ENCODE peak calls at places on chromosomes 2 and 18, in ten cellular contexts. K is cardiac muscle cell, F is ovary, D is heart left ventricle, J is kidney, W is H9, E is ascending aorta, S is body of pancreas, Q is GM20000, R is cardiac fibroblast. O is an unnamed sample.

GRCh38 chr2:202608142-202608852 is 26.5 kb upstream of the FAM117B start:
- DNase-seq in K (no peak), F (no peak), D (no peak), J (no peak), W (no peak), E (no peak), S (no peak), Q (peak), R (no peak), O (no peak)

GRCh38 chr2:45891719-45892118 is 240.2 kb downstream of the PRKCE start:
- DNase-seq in K (no peak), F (no peak), D (no peak), J (no peak), W (no peak), E (no peak), S (peak), Q (no peak), R (no peak), O (no peak)

GRCh38 chr18:3391704-3392466 is 58.1 kb upstream of the TGIF1 start:
- DNase-seq in K (no peak), F (no peak), D (no peak), J (no peak), W (no peak), E (no peak), S (no peak), Q (no peak), R (no peak), O (no peak)

GRCh38 chr2:74735544-74735943 is 81.5 kb downstream of the SEMA4F start:
- DNase-seq in K (no peak), F (no peak), D (no peak), J (no peak), W (peak), E (no peak), S (no peak), Q (no peak), R (no peak), O (no peak)

GRCh38 chr2:85393836-85394235 is 16.3 kb downstream of the CAPG start:
- DNase-seq in K (no peak), F (no peak), D (no peak), J (no peak), W (no peak), E (no peak), S (no peak), Q (no peak), R (peak), O (no peak)

GRCh38 chr2:222747526-222748160 is 76.2 kb downstream of the MOGAT1 start:
- DNase-seq in K (no peak), F (no peak), D (no peak), J (no peak), W (no peak), E (no peak), S (no peak), Q (peak), R (no peak), O (no peak)

GRCh38 chr2:74146929-74147728 is 583 bp downstream of the BOLA3 start:
- DNase-seq in K (no peak), F (no peak), D (no peak), J (no peak), W (no peak), E (no peak), S (no peak), Q (peak), R (peak), O (no peak)

GRCh38 chr2:127619191-127619590 is 26.8 kb upstream of the GPR17 start:
- DNase-seq in K (no peak), F (no peak), D (no peak), J (no peak), W (no peak), E (no peak), S (peak), Q (no peak), R (no peak), O (no peak)

GRCh38 chr2:55986700-55987440 is 63.3 kb upstream of the EFEMP1 start:
- DNase-seq in K (no peak), F (no peak), D (no peak), J (no peak), W (no peak), E (no peak), S (no peak), Q (no peak), R (peak), O (no peak)

GRCh38 chr2:224359569-224359968 is 42.3 kb downstream of the FAM124B start:
- DNase-seq in K (peak), F (no peak), D (no peak), J (no peak), W (peak), E (no peak), S (no peak), Q (peak), R (peak), O (no peak)

GRCh38 chr2:128440087-128440665 is 121.5 kb upstream of the HS6ST1 start:
- DNase-seq in K (no peak), F (no peak), D (no peak), J (peak), W (peak), E (no peak), S (no peak), Q (no peak), R (no peak), O (peak)

GRCh38 chr2:88658890-88659881 is 31.9 kb upstream of the EIF2AK3 start:
- DNase-seq in K (no peak), F (no peak), D (peak), J (no peak), W (peak), E (no peak), S (peak), Q (no peak), R (peak), O (no peak)

GRCh38 chr2:239368906-239369584 is 31.8 kb downstream of the HDAC4 start:
- DNase-seq in K (peak), F (no peak), D (no peak), J (no peak), W (no peak), E (no peak), S (peak), Q (no peak), R (no peak), O (peak)

GRCh38 chr18:31189757-31190156 is 27.1 kb upstream of the DSC1 start:
- DNase-seq in K (no peak), F (no peak), D (no peak), J (no peak), W (no peak), E (no peak), S (no peak), Q (no peak), R (no peak), O (no peak)

GRCh38 chr2:20397811-20398447 is 47.3 kb upstream of the PUM2 start:
- DNase-seq in K (no peak), F (no peak), D (no peak), J (no peak), W (no peak), E (no peak), S (no peak), Q (no peak), R (no peak), O (no peak)

GRCh38 chr2:220365023-220365422 is 737.6 kb downstream of the SLC4A3 start:
- DNase-seq in K (no peak), F (no peak), D (no peak), J (no peak), W (no peak), E (no peak), S (no peak), Q (no peak), R (peak), O (no peak)

DNA sequence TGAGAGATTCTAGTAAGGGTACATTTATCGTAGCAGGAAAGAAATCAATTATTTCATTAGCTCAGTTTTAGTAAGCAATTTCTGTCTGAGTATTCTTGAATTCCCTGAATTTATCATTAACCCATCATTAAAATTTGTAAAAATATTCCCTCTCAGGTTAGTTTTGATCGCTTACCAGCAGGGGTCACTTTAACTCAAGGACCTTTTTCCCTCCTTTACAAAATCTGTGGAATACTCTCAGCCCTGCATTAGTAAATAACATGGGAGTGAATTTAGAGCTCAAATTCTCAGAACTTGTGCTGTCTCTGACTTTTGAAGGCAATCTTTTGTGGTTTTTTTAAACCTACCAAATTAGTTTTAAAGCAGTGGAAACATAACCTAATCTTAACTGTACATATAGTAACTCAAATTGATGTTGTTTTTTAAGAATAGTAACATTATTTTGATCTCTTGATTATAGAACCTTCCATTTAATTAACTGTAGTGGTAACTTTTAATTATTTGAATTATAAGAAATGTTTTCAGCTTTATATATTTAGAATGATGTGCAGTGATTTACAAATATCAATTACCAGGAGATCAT is 97.2 kb downstream of the AGPS start:
- DNase-seq in K (peak), F (no peak), D (no peak), J (no peak), W (no peak), E (no peak), S (no peak), Q (peak), R (peak), O (no peak)
- TF ChIP-seq CTCF in K (peak), F (peak), D (peak), J (peak), W (peak), E (peak), S (peak), Q (no peak), R (peak), O (peak)

DNA sequence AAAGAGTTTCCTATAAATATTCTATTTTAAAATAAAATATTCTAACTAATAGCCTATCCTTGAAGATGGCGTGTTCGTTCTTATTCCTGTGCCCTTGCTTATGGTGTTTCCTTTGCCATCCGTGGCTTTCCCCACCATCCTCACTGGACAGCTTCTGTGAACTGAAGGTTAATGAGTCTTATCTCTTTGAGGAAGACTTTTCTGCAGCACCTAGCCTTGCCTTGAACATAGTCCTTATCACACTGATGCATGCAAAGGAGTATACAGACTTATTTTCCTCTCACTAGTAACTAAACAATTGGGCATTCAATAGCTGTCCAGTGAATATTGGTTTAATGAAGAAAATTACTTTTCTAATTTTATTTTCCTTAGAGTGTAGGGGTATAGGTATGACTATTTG is 88.1 kb downstream of the GULP1 start:
- DNase-seq in K (no peak), F (no peak), D (no peak), J (no peak), W (no peak), E (no peak), S (no peak), Q (no peak), R (no peak), O (no peak)
- TF ChIP-seq CTCF in K (no peak), F (no peak), D (no peak), J (no peak), W (no peak), E (no peak), S (no peak), Q (no peak), R (no peak), O (no peak)

DNA sequence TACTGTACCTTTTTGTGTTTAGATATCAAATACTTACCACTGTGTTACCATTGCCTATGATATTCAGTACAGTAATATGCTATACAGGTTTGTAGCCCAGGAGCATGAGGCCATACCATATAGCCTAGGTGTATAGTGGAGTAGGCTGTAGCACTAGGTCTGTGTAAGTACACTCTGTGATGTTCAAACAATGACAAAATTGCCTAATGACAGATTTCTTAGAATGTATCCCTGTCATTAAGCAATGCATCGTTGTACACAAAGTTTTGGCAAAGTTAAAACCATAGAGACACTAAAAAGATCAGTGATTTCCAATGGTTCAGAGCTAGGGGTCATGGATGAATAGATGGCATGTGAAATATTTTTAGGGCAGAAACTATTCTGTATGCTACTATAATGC is 415.5 kb downstream of the NCKAP5 start:
- DNase-seq in K (no peak), F (no peak), D (no peak), J (no peak), W (no peak), E (no peak), S (no peak), Q (no peak), R (no peak), O (no peak)
- TF ChIP-seq CTCF in K (no peak), F (no peak), D (no peak), J (no peak), W (no peak), E (no peak), S (no peak), Q (no peak), R (no peak), O (no peak)

DNA sequence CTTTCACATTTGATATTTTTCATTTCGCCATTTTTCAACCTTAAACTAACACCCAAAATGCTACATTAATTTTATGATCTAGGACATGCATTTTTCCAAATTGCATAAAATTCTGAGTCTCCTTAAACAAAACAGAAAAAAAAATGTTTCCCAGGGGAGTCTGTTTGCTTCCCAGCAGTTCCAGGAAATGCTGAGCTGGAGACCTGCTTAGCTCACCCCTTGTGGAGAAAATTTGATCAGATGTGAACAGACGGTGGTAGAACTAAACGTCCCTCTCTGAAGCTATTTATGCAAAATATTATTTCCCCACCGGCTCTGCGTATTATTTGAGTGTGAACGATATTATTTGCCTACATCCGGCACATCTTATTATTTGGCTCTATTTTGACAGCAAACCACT is 74.9 kb upstream of the AGAP1 start:
- DNase-seq in K (no peak), F (no peak), D (no peak), J (no peak), W (no peak), E (no peak), S (no peak), Q (no peak), R (peak), O (no peak)
- TF ChIP-seq CTCF in K (peak), F (no peak), D (no peak), J (no peak), W (no peak), E (no peak), S (no peak), Q (no peak), R (peak), O (no peak)

DNA sequence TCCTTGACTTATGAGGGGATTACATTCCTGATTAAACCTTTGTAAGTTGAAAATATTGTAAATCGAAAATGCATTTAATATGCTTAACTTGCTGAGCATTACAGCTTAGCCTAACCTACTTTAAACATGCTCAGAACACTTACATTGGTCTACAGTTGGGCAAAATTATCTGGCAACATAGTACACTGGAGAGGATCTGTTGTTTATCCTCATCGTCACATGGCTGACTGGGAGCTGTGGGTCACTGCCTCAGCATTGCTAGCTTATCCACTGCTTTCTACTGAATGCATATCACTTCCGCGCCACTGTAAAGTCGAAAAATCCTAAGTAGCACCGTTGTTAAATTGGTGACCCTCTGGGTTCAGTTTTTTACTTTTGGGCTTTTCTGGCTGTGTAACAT is 13.7 kb downstream of the PMS1 start:
- DNase-seq in K (no peak), F (no peak), D (no peak), J (no peak), W (no peak), E (no peak), S (no peak), Q (no peak), R (no peak), O (no peak)
- TF ChIP-seq CTCF in K (no peak), F (no peak), D (no peak), J (no peak), W (no peak), E (no peak), S (no peak), Q (no peak), R (no peak), O (no peak)